ENCODE peak calls at places on chromosomes 3 and 15, in four cellular contexts. W is ovary, S is breast epithelium, E is vagina. L is an unnamed sample.

GRCh38 chr3:188916934-188917391 is 254.8 kb upstream of the TPRG1 start:
- DNase-seq in W (no peak), S (no peak), E (no peak), L (no peak)

GRCh38 chr3:43155464-43156121 is 49.7 kb upstream of the POMGNT2 start:
- DNase-seq in W (peak), S (no peak), E (no peak), L (no peak)

GRCh38 chr15:40279437-40280141 is 3.3 kb downstream of the ANKRD63 start:
- DNase-seq in W (peak), S (peak), E (no peak), L (peak)

GRCh38 chr3:110504401-110504800 is 567.2 kb upstream of the NECTIN3 start:
- DNase-seq in W (no peak), S (no peak), E (no peak), L (no peak)

GRCh38 chr15:99474981-99475753 is 90.6 kb upstream of the MEF2A start:
- DNase-seq in W (no peak), S (no peak), E (peak), L (no peak)

GRCh38 chr3:171688593-171688992 is 121.7 kb downstream of the PLD1 start:
- DNase-seq in W (no peak), S (no peak), E (no peak), L (no peak)

GRCh38 chr3:64489361-64490044 is 198.3 kb downstream of the ADAMTS9 start:
- DNase-seq in W (peak), S (peak), E (no peak), L (no peak)

GRCh38 chr3:173892547-173892946 is 495.0 kb downstream of the NLGN1 start:
- DNase-seq in W (no peak), S (no peak), E (no peak), L (no peak)

GRCh38 chr15:98231696-98232440 is 271.4 kb downstream of the ARRDC4 start:
- DNase-seq in W (no peak), S (no peak), E (no peak), L (no peak)

GRCh38 chr3:42489116-42489936 is 13.1 kb upstream of the VIPR1 start:
- DNase-seq in W (no peak), S (no peak), E (no peak), L (no peak)

GRCh38 chr15:90191795-90192494 is 9.2 kb upstream of the SEMA4B start:
- DNase-seq in W (peak), S (peak), E (no peak), L (peak)

GRCh38 chr3:51340311-51340829 is 44.7 kb upstream of the MANF start:
- DNase-seq in W (peak), S (no peak), E (peak), L (no peak)

GRCh38 chr3:183210862-183211341 is 42.2 kb upstream of the B3GNT5 start:
- DNase-seq in W (no peak), S (no peak), E (no peak), L (peak)

GRCh38 chr15:22224241-22224671 is 143.9 kb downstream of the OR4M2 start:
- DNase-seq in W (no peak), S (no peak), E (no peak), L (peak)

GRCh38 chr3:72738752-72739520 is 109.3 kb downstream of the SHQ1 start:
- DNase-seq in W (peak), S (peak), E (no peak), L (peak)

GRCh38 chr15:78072080-78072892 is 5.2 kb downstream of the TBC1D2B start:
- DNase-seq in W (no peak), S (no peak), E (no peak), L (no peak)

GRCh38 chr3:45110185-45110833 is 35.9 kb downstream of the CDCP1 start:
- DNase-seq in W (no peak), S (no peak), E (no peak), L (peak)

GRCh38 chr3:115975353-115975752 is 352.0 kb downstream of the GAP43 start:
- DNase-seq in W (no peak), S (no peak), E (no peak), L (no peak)

GRCh38 chr3:77421916-77422315 is 382.0 kb downstream of the ROBO2 start:
- DNase-seq in W (no peak), S (no peak), E (no peak), L (no peak)

GRCh38 chr3:120311863-120312794 is 27.1 kb upstream of the GPR156 start:
- DNase-seq in W (no peak), S (no peak), E (no peak), L (no peak)

GRCh38 chr15:55279746-55280351 is 9.8 kb downstream of the RAB27A start:
- DNase-seq in W (no peak), S (no peak), E (no peak), L (no peak)

GRCh38 chr3:71724171-71724453 is 1.1 kb downstream of the EIF4E3 start:
- DNase-seq in W (no peak), S (no peak), E (no peak), L (no peak)

GRCh38 chr3:71726106-71726505 is 904 bp upstream of the EIF4E3 start:
- DNase-seq in W (no peak), S (no peak), E (no peak), L (no peak)

GRCh38 chr3:71723452-71724170 is 1.6 kb downstream of the EIF4E3 start:
- DNase-seq in W (no peak), S (no peak), E (no peak), L (no peak)

GRCh38 chr3:71724584-71725278 is 471 bp downstream of the EIF4E3 start:
- DNase-seq in W (peak), S (no peak), E (no peak), L (peak)

GRCh38 chr3:71725279-71725991 is at the start of gene EIF4E3:
- DNase-seq in W (peak), S (no peak), E (no peak), L (peak)
- H3K27ac ChIP-seq in W (peak), S (peak), E (peak), L (peak)

GRCh38 chr3:133745981-133746721 is at the start of gene TF:
- DNase-seq in W (no peak), S (no peak), E (no peak), L (no peak)
- TF ChIP-seq POLR2A in W (no peak), S (no peak), E (no peak), L (no peak)

GRCh38 chr3:112407214-112407887 is 74.4 kb downstream of the CD200 start:
- DNase-seq in W (no peak), S (no peak), E (no peak), L (no peak)

GRCh38 chr3:112399064-112399463 is 66.1 kb downstream of the CD200 start:
- DNase-seq in W (no peak), S (no peak), E (no peak), L (no peak)

GRCh38 chr3:112405845-112406244 is 72.9 kb downstream of the CD200 start:
- DNase-seq in W (no peak), S (no peak), E (no peak), L (no peak)

GRCh38 chr3:112401617-112402016 is 68.7 kb downstream of the CD200 start:
- DNase-seq in W (no peak), S (no peak), E (no peak), L (no peak)

DNA sequence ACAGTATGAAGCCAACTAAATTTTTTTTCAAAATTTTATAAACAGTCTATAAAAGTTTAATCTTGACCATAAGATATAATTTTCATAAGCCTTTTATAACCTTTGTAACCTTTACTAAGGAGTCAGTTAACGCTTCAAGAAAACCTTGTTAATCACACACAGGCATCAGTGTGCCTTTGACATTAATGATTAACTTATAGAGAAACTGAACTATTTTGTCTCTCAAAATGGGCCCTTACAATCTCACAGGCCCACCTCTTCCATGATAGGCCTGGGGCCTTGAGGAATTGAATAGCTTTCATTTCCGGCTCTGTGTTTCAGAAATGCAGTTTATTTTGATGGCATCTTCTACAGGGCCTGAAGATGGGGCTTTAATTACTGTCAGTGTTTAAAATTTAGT is 70.1 kb downstream of the CD200 start:
- DNase-seq in W (no peak), S (no peak), E (no peak), L (no peak)
- H3K27ac ChIP-seq in W (no peak), S (no peak), E (no peak), L (no peak)

GRCh38 chr3:71545330-71545729 is 38.2 kb downstream of the FOXP1 start:
- DNase-seq in W (no peak), S (no peak), E (no peak), L (no peak)

GRCh38 chr3:71546781-71547180 is 36.7 kb downstream of the FOXP1 start:
- DNase-seq in W (no peak), S (no peak), E (no peak), L (no peak)

GRCh38 chr3:71543371-71544016 is 40.0 kb downstream of the FOXP1 start:
- DNase-seq in W (no peak), S (no peak), E (no peak), L (no peak)

GRCh38 chr3:71541313-71541712 is 42.2 kb downstream of the FOXP1 start:
- DNase-seq in W (no peak), S (no peak), E (no peak), L (no peak)

DNA sequence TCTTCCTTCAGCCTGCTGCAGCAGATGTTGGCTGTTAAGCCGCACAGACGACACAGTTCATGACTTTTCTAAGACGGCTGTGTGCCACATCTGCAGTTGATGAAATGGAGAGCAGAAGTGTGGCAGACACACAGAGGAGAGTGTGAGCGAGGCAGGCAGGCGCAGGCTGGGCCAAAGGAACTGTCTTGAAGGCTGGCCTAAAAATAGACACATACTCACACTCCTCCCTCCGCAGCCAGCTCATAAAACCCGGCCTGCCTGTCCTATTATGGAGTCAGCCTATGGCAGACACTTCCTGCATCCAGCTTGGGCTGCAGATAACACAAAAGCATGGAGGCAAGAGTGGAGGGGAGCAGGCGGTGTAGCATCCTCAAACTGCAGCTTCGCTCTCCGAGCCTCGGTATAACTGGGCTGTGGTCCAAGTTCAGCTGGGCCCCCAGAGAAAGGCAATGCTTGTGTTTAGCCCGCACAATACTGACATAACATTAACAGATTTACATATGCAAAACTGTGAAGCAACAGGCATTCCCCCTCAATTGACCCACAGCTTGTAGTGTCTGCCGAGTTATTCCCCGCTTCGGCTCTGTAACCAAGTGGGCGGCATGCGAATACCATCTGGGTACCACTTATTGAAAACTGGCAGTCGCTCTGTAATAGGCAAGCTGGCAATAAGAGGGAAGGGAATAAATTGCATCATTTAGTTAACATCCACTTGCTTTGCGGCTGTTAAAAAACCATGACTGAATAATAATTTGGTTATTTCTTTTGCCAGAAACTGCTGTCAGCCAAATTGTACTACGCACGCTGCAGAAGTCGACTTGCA is 40.8 kb downstream of the FOXP1 start:
- DNase-seq in W (peak), S (peak), E (no peak), L (peak)
- TF ChIP-seq POLR2A in W (no peak), S (no peak), E (no peak), L (no peak)

GRCh38 chr15:74843891-74844299 is 939 bp upstream of the ULK3 start:
- DNase-seq in W (peak), S (no peak), E (no peak), L (no peak)
- H3K27ac ChIP-seq in W (peak), S (peak), E (peak), L (peak)

L was measured in spleen.